ENCODE peak calls at places on chromosomes 1 and 21, in six cellular contexts. One of them, this sample, is unnamed. For H3K4me1, the result is how much of the 10 kb centered on the place peaks cover.

GRCh38 chr1:217482356-217483102 is 148.4 kb downstream of the GPATCH2 start:
- DNase-seq in stomach: no peak
- DNase-seq in H1: no peak
- DNase-seq in GM23338: no peak
- DNase-seq in transverse colon: no peak
- DNase-seq in breast epithelium: no peak
- DNase-seq in this sample: no peak

GRCh38 chr1:72485786-72486185 is 203.4 kb upstream of the NEGR1 start:
- DNase-seq in stomach: no peak
- DNase-seq in H1: no peak
- DNase-seq in GM23338: no peak
- DNase-seq in breast epithelium: no peak
- DNase-seq in transverse colon: no peak
- DNase-seq in this sample: no peak

GRCh38 chr1:97186381-97186780 is 464.8 kb downstream of the PTBP2 start:
- DNase-seq in GM23338: peak
- DNase-seq in transverse colon: no peak
- DNase-seq in breast epithelium: no peak
- DNase-seq in stomach: no peak
- DNase-seq in H1: no peak
- DNase-seq in this sample: no peak

GRCh38 chr1:21104683-21105082 is 72.0 kb downstream of the EIF4G3 start:
- DNase-seq in breast epithelium: no peak
- DNase-seq in GM23338: no peak
- DNase-seq in H1: no peak
- DNase-seq in transverse colon: no peak
- DNase-seq in stomach: no peak
- DNase-seq in this sample: no peak

GRCh38 chr1:39691383-39692151 is at the start of gene HPCAL4:
- DNase-seq in breast epithelium: peak
- DNase-seq in H1: peak
- DNase-seq in GM23338: peak
- DNase-seq in stomach: peak
- DNase-seq in transverse colon: peak
- DNase-seq in this sample: no peak

GRCh38 chr1:58874757-58875755 is 91.2 kb upstream of the JUN start:
- DNase-seq in H1: peak
- DNase-seq in stomach: peak
- DNase-seq in transverse colon: no peak
- DNase-seq in breast epithelium: no peak
- DNase-seq in GM23338: peak
- DNase-seq in this sample: no peak

GRCh38 chr1:203551550-203551949 is 57.6 kb downstream of the OPTC start:
- DNase-seq in GM23338: no peak
- DNase-seq in breast epithelium: no peak
- DNase-seq in transverse colon: no peak
- DNase-seq in H1: no peak
- DNase-seq in stomach: no peak
- DNase-seq in this sample: no peak

GRCh38 chr1:114353233-114353632 is 157.8 kb downstream of the TRIM33 start:
- DNase-seq in H1: no peak
- DNase-seq in GM23338: peak
- DNase-seq in transverse colon: peak
- DNase-seq in breast epithelium: no peak
- DNase-seq in stomach: peak
- DNase-seq in this sample: no peak

GRCh38 chr1:185421485-185422100 is 104.5 kb upstream of the IVNS1ABP start:
- DNase-seq in GM23338: no peak
- DNase-seq in H1: no peak
- DNase-seq in stomach: no peak
- DNase-seq in transverse colon: no peak
- DNase-seq in breast epithelium: no peak
- DNase-seq in this sample: no peak

GRCh38 chr1:80799457-80799856 is 1001.3 kb upstream of the ADGRL2 start:
- DNase-seq in H1: peak
- DNase-seq in stomach: no peak
- DNase-seq in GM23338: peak
- DNase-seq in transverse colon: no peak
- DNase-seq in breast epithelium: no peak
- DNase-seq in this sample: no peak

GRCh38 chr21:46318464-46318845 is 5.2 kb downstream of the C21orf58 start:
- DNase-seq in H1: no peak
- DNase-seq in GM23338: no peak
- DNase-seq in breast epithelium: no peak
- DNase-seq in transverse colon: no peak
- DNase-seq in stomach: no peak
- DNase-seq in this sample: no peak

GRCh38 chr1:5271264-5271663 is 616.9 kb downstream of the AJAP1 start:
- DNase-seq in GM23338: no peak
- DNase-seq in breast epithelium: no peak
- DNase-seq in stomach: no peak
- DNase-seq in transverse colon: no peak
- DNase-seq in H1: no peak
- DNase-seq in this sample: no peak

GRCh38 chr1:226314055-226314454 is 5.1 kb upstream of the LIN9 start:
- DNase-seq in GM23338: no peak
- DNase-seq in stomach: no peak
- DNase-seq in transverse colon: no peak
- DNase-seq in breast epithelium: no peak
- DNase-seq in H1: no peak
- DNase-seq in this sample: no peak

GRCh38 chr1:44354268-44354839 is 703 bp downstream of the ERI3 start:
- DNase-seq in GM23338: no peak
- DNase-seq in stomach: peak
- DNase-seq in breast epithelium: no peak
- DNase-seq in H1: no peak
- DNase-seq in transverse colon: no peak
- DNase-seq in this sample: no peak

GRCh38 chr1:84377480-84378095 is 20.7 kb upstream of the DNASE2B start:
- DNase-seq in stomach: no peak
- DNase-seq in transverse colon: no peak
- DNase-seq in breast epithelium: no peak
- DNase-seq in H1: no peak
- DNase-seq in GM23338: no peak
- DNase-seq in this sample: no peak

GRCh38 chr1:217332426-217333065 is 298.3 kb downstream of the GPATCH2 start:
- DNase-seq in transverse colon: no peak
- DNase-seq in breast epithelium: no peak
- DNase-seq in stomach: peak
- DNase-seq in H1: no peak
- DNase-seq in GM23338: no peak
- DNase-seq in this sample: no peak

DNA sequence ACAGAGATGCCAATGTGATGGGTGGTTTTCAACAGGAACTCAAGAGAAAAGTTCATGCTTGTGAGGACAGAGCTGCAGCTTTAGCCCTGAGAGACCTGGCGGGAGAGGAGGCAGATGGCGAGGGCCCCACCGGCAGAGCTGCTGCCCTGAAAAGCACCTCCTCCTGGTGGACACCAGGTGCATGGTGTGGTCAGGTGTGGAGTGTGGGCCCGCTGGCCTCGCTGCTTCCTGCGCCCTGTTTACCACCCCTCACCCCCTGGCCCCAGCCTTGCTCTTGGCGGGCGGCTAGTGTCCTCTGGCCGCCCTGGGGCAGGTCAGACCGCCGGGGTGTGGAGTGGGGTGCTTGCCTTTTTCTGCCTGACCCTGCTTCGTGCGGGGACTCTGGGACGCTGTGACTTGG is 42.8 kb downstream of the PRKCZ start:
- DNase-seq in H1: no peak
- DNase-seq in transverse colon: no peak
- DNase-seq in stomach: no peak
- DNase-seq in GM23338: no peak
- DNase-seq in breast epithelium: no peak
- DNase-seq in this sample: no peak
- H3K4me1 ChIP-seq in H1: under half
- H3K4me1 ChIP-seq in transverse colon: under half
- H3K4me1 ChIP-seq in stomach: under half
- H3K4me1 ChIP-seq in GM23338: under half
- H3K4me1 ChIP-seq in breast epithelium: under half
- H3K4me1 ChIP-seq in this sample: under half

DNA sequence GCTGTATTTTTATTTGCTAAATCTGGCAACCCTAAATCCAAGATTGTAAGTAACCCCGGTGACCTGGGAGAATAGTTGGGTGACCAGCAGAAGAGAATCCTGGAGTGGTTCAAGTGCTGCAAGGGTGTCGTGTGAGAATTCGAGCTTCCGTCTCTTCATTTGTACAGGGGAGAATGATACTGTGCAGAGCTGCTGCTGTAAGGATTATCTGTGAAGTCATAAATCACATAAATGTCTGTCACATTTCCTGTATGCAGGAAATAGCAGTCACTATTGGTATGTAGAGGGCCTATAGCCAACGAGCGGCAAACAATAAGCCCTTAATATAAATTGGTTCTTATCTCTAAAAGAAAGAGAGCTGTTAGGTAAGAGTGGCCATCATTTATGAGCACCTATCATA is 90.7 kb downstream of the ATP1A1 start:
- DNase-seq in stomach: no peak
- DNase-seq in GM23338: no peak
- DNase-seq in transverse colon: no peak
- DNase-seq in breast epithelium: no peak
- DNase-seq in H1: no peak
- DNase-seq in this sample: no peak
- TF ChIP-seq POLR2AphosphoS5 in stomach: no peak
- TF ChIP-seq POLR2AphosphoS5 in GM23338: no peak
- TF ChIP-seq POLR2AphosphoS5 in transverse colon: no peak
- TF ChIP-seq POLR2AphosphoS5 in breast epithelium: no peak
- TF ChIP-seq POLR2AphosphoS5 in H1: no peak
- TF ChIP-seq POLR2AphosphoS5 in this sample: no peak

DNA sequence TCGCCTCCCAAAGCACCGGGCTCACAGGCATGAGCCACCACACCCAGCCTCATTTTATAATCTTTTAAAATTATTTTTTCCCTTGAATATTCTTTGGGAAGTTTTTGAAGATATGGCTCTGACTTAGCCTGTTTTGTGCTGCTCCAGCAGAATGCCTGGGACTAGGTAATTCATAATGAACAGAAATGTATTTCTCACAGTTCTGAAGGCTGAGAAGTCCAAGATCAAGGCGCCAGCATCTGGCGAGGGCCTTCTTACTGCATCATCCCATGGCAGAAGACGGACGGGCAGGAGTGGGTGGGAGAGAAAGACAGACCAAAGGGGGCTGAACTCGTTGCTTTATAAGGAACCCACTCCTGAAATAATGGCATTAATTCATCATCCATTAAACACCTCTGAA is 99.0 kb upstream of the SLC25A33 start:
- DNase-seq in stomach: no peak
- DNase-seq in H1: no peak
- DNase-seq in breast epithelium: no peak
- DNase-seq in GM23338: no peak
- DNase-seq in transverse colon: no peak
- DNase-seq in this sample: no peak
- H3K4me1 ChIP-seq in stomach: under half
- H3K4me1 ChIP-seq in H1: under half
- H3K4me1 ChIP-seq in breast epithelium: under half
- H3K4me1 ChIP-seq in GM23338: under half
- H3K4me1 ChIP-seq in transverse colon: under half
- H3K4me1 ChIP-seq in this sample: half or more

GRCh38 chr1:18188820-18189517 is 81.4 kb downstream of the IGSF21 start:
- DNase-seq in GM23338: no peak
- DNase-seq in breast epithelium: no peak
- DNase-seq in H1: no peak
- DNase-seq in transverse colon: no peak
- DNase-seq in stomach: no peak
- DNase-seq in this sample: no peak

GRCh38 chr1:18191037-18191867 is 83.7 kb downstream of the IGSF21 start:
- DNase-seq in stomach: no peak
- DNase-seq in H1: no peak
- DNase-seq in breast epithelium: no peak
- DNase-seq in GM23338: no peak
- DNase-seq in transverse colon: no peak
- DNase-seq in this sample: no peak

GRCh38 chr1:18191868-18192155 is 84.2 kb downstream of the IGSF21 start:
- DNase-seq in GM23338: no peak
- DNase-seq in H1: no peak
- DNase-seq in transverse colon: no peak
- DNase-seq in stomach: no peak
- DNase-seq in breast epithelium: no peak
- DNase-seq in this sample: no peak

GRCh38 chr1:18192182-18192581 is 84.6 kb downstream of the IGSF21 start:
- DNase-seq in breast epithelium: no peak
- DNase-seq in GM23338: no peak
- DNase-seq in H1: no peak
- DNase-seq in stomach: no peak
- DNase-seq in transverse colon: no peak
- DNase-seq in this sample: no peak

GRCh38 chr1:18190598-18190997 is 83.0 kb downstream of the IGSF21 start:
- DNase-seq in H1: no peak
- DNase-seq in GM23338: no peak
- DNase-seq in breast epithelium: no peak
- DNase-seq in transverse colon: no peak
- DNase-seq in stomach: no peak
- DNase-seq in this sample: no peak
- TF ChIP-seq POLR2AphosphoS5 in H1: no peak
- TF ChIP-seq POLR2AphosphoS5 in GM23338: no peak
- TF ChIP-seq POLR2AphosphoS5 in breast epithelium: no peak
- TF ChIP-seq POLR2AphosphoS5 in transverse colon: no peak
- TF ChIP-seq POLR2AphosphoS5 in stomach: no peak
- TF ChIP-seq POLR2AphosphoS5 in this sample: no peak

GRCh38 chr1:107096690-107097089 is 40.2 kb downstream of the PRMT6 start:
- DNase-seq in transverse colon: no peak
- DNase-seq in breast epithelium: no peak
- DNase-seq in GM23338: no peak
- DNase-seq in stomach: no peak
- DNase-seq in H1: no peak
- DNase-seq in this sample: no peak
- H3K4me1 ChIP-seq in transverse colon: under half
- H3K4me1 ChIP-seq in breast epithelium: under half
- H3K4me1 ChIP-seq in GM23338: under half
- H3K4me1 ChIP-seq in stomach: under half
- H3K4me1 ChIP-seq in H1: under half
- H3K4me1 ChIP-seq in this sample: under half

GRCh38 chr21:31967334-31967733 is 94.5 kb downstream of the HUNK start:
- DNase-seq in stomach: no peak
- DNase-seq in GM23338: no peak
- DNase-seq in transverse colon: no peak
- DNase-seq in breast epithelium: no peak
- DNase-seq in H1: no peak
- DNase-seq in this sample: no peak
- TF ChIP-seq POLR2AphosphoS5 in stomach: no peak
- TF ChIP-seq POLR2AphosphoS5 in GM23338: no peak
- TF ChIP-seq POLR2AphosphoS5 in transverse colon: no peak
- TF ChIP-seq POLR2AphosphoS5 in breast epithelium: no peak
- TF ChIP-seq POLR2AphosphoS5 in H1: no peak
- TF ChIP-seq POLR2AphosphoS5 in this sample: no peak

DNA sequence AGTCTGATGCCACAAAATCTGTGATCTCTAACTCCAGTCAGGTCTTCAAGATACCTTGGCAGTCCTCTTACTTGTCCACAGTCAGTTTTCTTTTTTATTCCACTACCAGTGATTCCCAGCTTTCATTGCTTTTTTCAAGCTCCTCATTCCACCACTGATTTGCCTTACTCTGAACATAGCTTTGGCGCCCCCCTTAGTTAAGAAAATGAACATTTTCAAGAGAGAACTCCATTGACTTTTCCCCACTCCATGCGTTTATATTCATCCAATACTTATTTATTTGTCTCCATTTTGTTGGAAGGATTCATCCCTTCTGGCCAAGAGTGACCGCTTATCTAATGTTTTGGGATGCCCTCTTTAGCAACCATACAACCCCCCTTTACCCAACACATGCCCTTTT is 33.9 kb upstream of the IPO9 start:
- DNase-seq in GM23338: peak
- DNase-seq in stomach: no peak
- DNase-seq in transverse colon: no peak
- DNase-seq in breast epithelium: no peak
- DNase-seq in H1: no peak
- DNase-seq in this sample: no peak
- H3K4me1 ChIP-seq in GM23338: under half
- H3K4me1 ChIP-seq in stomach: under half
- H3K4me1 ChIP-seq in transverse colon: under half
- H3K4me1 ChIP-seq in breast epithelium: under half
- H3K4me1 ChIP-seq in H1: under half
- H3K4me1 ChIP-seq in this sample: under half